ENCODE peak calls at places on chromosomes 1 and 21, in five cellular contexts. U is thoracic aorta; W is body of pancreas; T is CD8-positive, alpha-beta T cell; V is Peyer's patch. S is an unnamed sample.

GRCh38 chr1:58893257-58893869 is 109.5 kb upstream of the JUN start:
- DNase-seq in V (peak; percentile 62), U (no peak), W (peak; percentile 40), T (no peak), S (no peak)

GRCh38 chr1:228814091-228814610 is 78.9 kb downstream of the RHOU start:
- DNase-seq in U (no peak), T (no peak), W (no peak), V (no peak), S (no peak)

GRCh38 chr21:25457411-25457810 is 149.9 kb downstream of the MRPL39 start:
- DNase-seq in V (no peak), T (no peak), U (no peak), W (no peak), S (no peak)

GRCh38 chr1:54774820-54775498 is 10.6 kb upstream of the PARS2 start:
- DNase-seq in W (no peak), V (no peak), U (no peak), T (no peak), S (peak; percentile 51)

GRCh38 chr1:151970128-151970527 is 23.5 kb downstream of the S100A10 start:
- DNase-seq in T (no peak), W (no peak), U (no peak), V (no peak), S (no peak)

GRCh38 chr21:35273331-35273730 is 224.2 kb upstream of the RUNX1 start:
- DNase-seq in W (no peak), V (no peak), U (no peak), T (no peak), S (no peak)

GRCh38 chr1:89022167-89022959 is at the start of gene GBP3:
- DNase-seq in W (no peak), U (no peak), T (no peak), V (no peak), S (no peak)

GRCh38 chr1:168774241-168774640 is 45.2 kb upstream of the DPT start:
- DNase-seq in T (no peak), V (no peak), U (no peak), W (no peak), S (no peak)

GRCh38 chr1:112818990-112819689 is 104.0 kb upstream of the PPM1J start:
- DNase-seq in U (no peak), W (no peak), T (no peak), V (no peak), S (peak; percentile 18)

GRCh38 chr1:98429851-98430496 is 231.5 kb upstream of the SNX7 start:
- DNase-seq in V (peak; percentile 44), U (no peak), T (no peak), W (peak; percentile 57), S (no peak)

GRCh38 chr1:154796303-154796892 is 73.7 kb downstream of the KCNN3 start:
- DNase-seq in U (no peak), T (no peak), V (no peak), W (no peak), S (no peak)

GRCh38 chr1:241787691-241788090 is 60.3 kb upstream of the EXO1 start:
- DNase-seq in V (no peak), T (no peak), U (no peak), W (no peak), S (no peak)

GRCh38 chr1:46219551-46220520 is 16.7 kb downstream of the LURAP1 start:
- DNase-seq in U (no peak), T (no peak), W (no peak), V (no peak), S (no peak)

GRCh38 chr21:31316488-31317169 is 27.4 kb downstream of the TIAM1 start:
- DNase-seq in W (no peak), T (no peak), U (no peak), V (no peak), S (no peak)

GRCh38 chr1:103516693-103517092 is 8.8 kb upstream of the RNPC3 start:
- DNase-seq in W (no peak), T (no peak), V (no peak), U (no peak), S (no peak)

GRCh38 chr1:88983791-88984552 is 8.5 kb downstream of the KYAT3 start:
- DNase-seq in V (no peak), U (no peak), T (peak; percentile 47), W (no peak), S (peak; percentile 75)

GRCh38 chr21:35962917-35963316 is 97.4 kb downstream of the SETD4 start:
- DNase-seq in V (no peak), U (no peak), T (no peak), W (no peak), S (no peak)

GRCh38 chr1:71307451-71307850 is 226.6 kb upstream of the ZRANB2 start:
- DNase-seq in U (no peak), V (no peak), W (no peak), T (no peak), S (no peak)

GRCh38 chr1:228901936-228902681 is 166.8 kb downstream of the RHOU start:
- DNase-seq in V (no peak), U (no peak), W (no peak), T (no peak), S (no peak)

GRCh38 chr21:43988016-43988415 is 24.1 kb upstream of the TRAPPC10 start:
- DNase-seq in T (no peak), V (no peak), U (no peak), W (no peak), S (no peak)

GRCh38 chr1:78333426-78334012 is 157.3 kb upstream of the PTGFR start:
- DNase-seq in U (no peak), W (peak; percentile 15), V (no peak), T (no peak), S (peak; percentile 13)

GRCh38 chr1:181618559-181618958 is 135.2 kb downstream of the CACNA1E start:
- DNase-seq in T (no peak), V (no peak), U (no peak), W (no peak), S (no peak)

GRCh38 chr1:53585116-53585515 is 125.9 kb downstream of the DMRTB1 start:
- DNase-seq in W (peak; percentile 5), V (peak; percentile 56), T (peak; percentile 71), U (no peak), S (peak; percentile 3)

GRCh38 chr1:46117810-46118494 is 14.5 kb downstream of the PIK3R3 start:
- DNase-seq in T (no peak), V (no peak), W (no peak), U (no peak), S (no peak)

GRCh38 chr1:219085082-219085481 is 88.6 kb upstream of the LYPLAL1 start:
- DNase-seq in T (no peak), U (no peak), V (no peak), W (no peak), S (no peak)

GRCh38 chr1:58983159-58983558 is 199.3 kb upstream of the JUN start:
- DNase-seq in T (no peak), V (no peak), U (no peak), W (no peak), S (no peak)

GRCh38 chr1:177927021-177927596 is 42.7 kb downstream of the SEC16B start:
- DNase-seq in U (no peak), T (no peak), W (no peak), V (no peak), S (no peak)

GRCh38 chr1:19203440-19203839 is 6.6 kb downstream of the UBR4 start:
- DNase-seq in V (peak; percentile 48), U (peak; percentile 59), T (no peak), W (peak; percentile 41), S (no peak)

GRCh38 chr1:244340396-244340795 is 111.3 kb downstream of the ADSS2 start:
- DNase-seq in U (no peak), T (no peak), W (no peak), V (no peak), S (no peak)

GRCh38 chr1:95308276-95308675 is 74.3 kb downstream of the RWDD3 start:
- DNase-seq in U (no peak), T (no peak), W (no peak), V (no peak), S (peak; percentile 22)

GRCh38 chr1:111778541-111779051 is 22.9 kb downstream of the DDX20 start:
- DNase-seq in T (no peak), V (no peak), W (no peak), U (no peak), S (peak; percentile 56)

GRCh38 chr1:226492738-226493137 is 55.8 kb upstream of the STUM start:
- DNase-seq in U (no peak), W (no peak), T (no peak), V (no peak), S (no peak)

GRCh38 chr1:226487921-226488320 is 60.6 kb upstream of the STUM start:
- DNase-seq in W (peak; percentile 35), T (no peak), V (no peak), U (no peak), S (no peak)

GRCh38 chr1:226490441-226490809 is 58.1 kb upstream of the STUM start:
- DNase-seq in U (no peak), T (no peak), V (no peak), W (no peak), S (no peak)

GRCh38 chr1:226491093-226491850 is 57.3 kb upstream of the STUM start:
- DNase-seq in V (no peak), U (no peak), W (no peak), T (no peak), S (peak; percentile 41)

GRCh38 chr1:226489718-226490440 is 58.7 kb upstream of the STUM start:
- DNase-seq in V (no peak), T (no peak), U (no peak), W (no peak), S (no peak)
- H3K4me1 ChIP-seq in V (no peaks in the 10 kb centered on the region), T (peaks cover 10% of the 10 kb centered on the region), U (no peaks in the 10 kb centered on the region), W (peaks cover 5% of the 10 kb centered on the region), S (peaks cover 6% of the 10 kb centered on the region)

GRCh38 chr1:214550339-214551051 is 907 bp downstream of the PTPN14 start:
- DNase-seq in W (no peak), V (no peak), U (no peak), T (no peak), S (no peak)
- H3K4me1 ChIP-seq in W (peaks cover 50% of the 10 kb centered on the region), V (no peaks in the 10 kb centered on the region), U (peaks cover 45% of the 10 kb centered on the region), T (no peaks in the 10 kb centered on the region), S (peaks cover 25% of the 10 kb centered on the region)

GRCh38 chr1:41726899-41727748 is 191.6 kb downstream of the HIVEP3 start:
- DNase-seq in V (peak; percentile 83), U (no peak), W (no peak), T (no peak), S (no peak)
- H3K4me1 ChIP-seq in V (peaks cover 18% of the 10 kb centered on the region), U (peaks cover 21% of the 10 kb centered on the region), W (no peaks in the 10 kb centered on the region), T (peaks cover 29% of the 10 kb centered on the region), S (no peaks in the 10 kb centered on the region)

DNA sequence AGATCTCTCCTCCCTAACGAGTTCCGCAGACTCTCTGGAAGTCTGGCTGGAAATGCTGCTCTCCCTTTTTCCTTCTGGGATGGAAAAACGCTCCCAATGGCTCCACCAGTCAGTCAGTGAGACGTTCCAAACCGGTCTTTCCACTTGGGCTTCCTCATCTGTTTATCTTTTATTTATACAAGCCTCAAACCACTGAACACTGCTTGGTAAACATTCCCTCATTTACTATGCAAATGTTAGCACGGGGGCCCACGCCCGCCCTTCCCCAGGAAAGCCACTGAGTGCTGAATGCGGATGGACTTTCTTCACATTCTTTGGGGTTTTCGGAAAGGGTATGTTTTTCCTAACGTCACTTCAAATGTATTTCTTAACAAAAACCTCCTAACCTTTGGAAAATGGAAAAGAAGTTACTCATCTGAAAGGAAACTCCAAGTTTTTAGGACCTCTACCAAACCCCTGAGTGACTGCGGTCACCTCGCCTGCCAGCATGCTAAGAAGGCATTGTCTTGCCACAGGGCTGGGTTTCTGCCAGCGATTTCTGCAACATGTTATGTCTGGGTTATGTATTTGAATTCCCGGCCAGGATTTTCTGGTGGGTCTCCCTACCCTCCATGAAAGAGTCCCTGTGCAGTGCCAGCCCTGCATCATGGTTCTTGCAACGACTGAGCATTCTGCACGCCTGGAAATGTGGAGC is 14.0 kb upstream of the UMODL1 start:
- DNase-seq in U (peak; percentile 75), W (peak; percentile 62), T (no peak), V (peak; percentile 65), S (no peak)
- H3K4me1 ChIP-seq in U (peaks cover 40% of the 10 kb centered on the region), W (peaks cover 24% of the 10 kb centered on the region), T (peaks cover 15% of the 10 kb centered on the region), V (peaks cover 6% of the 10 kb centered on the region), S (no peaks in the 10 kb centered on the region)

GRCh38 chr21:45887788-45888187 is 93.8 kb upstream of the COL6A1 start:
- DNase-seq in V (no peak), W (no peak), U (no peak), T (no peak), S (no peak)
- H3K4me1 ChIP-seq in V (no peaks in the 10 kb centered on the region), W (no peaks in the 10 kb centered on the region), U (peaks cover 17% of the 10 kb centered on the region), T (peaks cover 76% of the 10 kb centered on the region), S (no peaks in the 10 kb centered on the region)